ENCODE peak calls at places on chromosomes 6 and 20, in nine cellular contexts. E is HT1080; O is heart left ventricle; V is left colon; X is HEK293T; C is stimulated activated CD4-positive, alpha-beta T cell treated with anti-CD3 and anti-CD28 coated beads, Interleukin-15, amount 100 ng/mL, for 1 hour; T is mesenteric fat pad; P is IMR-90; Z is CD8-positive, alpha-beta T cell. A is an unnamed sample.
A peak's percentile ranks its signal among the peaks of the same experiment; 100 is the strongest.

GRCh38 chr6:165872811-165873210 is 209.8 kb upstream of the PDE10A start:
- DNase-seq in V (no peak), C (no peak), Z (no peak), E (no peak), P (no peak), X (no peak), O (no peak), T (no peak), A (no peak)

GRCh38 chr6:32639440-32640394 is 2.5 kb downstream of the HLA-DQA1 start:
- DNase-seq in V (no peak), P (no peak), Z (no peak), X (no peak), C (no peak), T (no peak), O (no peak), E (no peak), A (no peak)

GRCh38 chr6:106488494-106489369 is 128.2 kb downstream of the CRYBG1 start:
- DNase-seq in C (no peak), Z (no peak), V (no peak), E (peak; percentile 92), T (no peak), P (no peak), X (no peak), O (no peak), A (no peak)

GRCh38 chr6:1503811-1504210 is 105.9 kb upstream of the FOXC1 start:
- DNase-seq in O (no peak), V (no peak), Z (no peak), C (no peak), P (no peak), X (no peak), T (no peak), E (no peak), A (no peak)

GRCh38 chr20:31869942-31870702 is at the start of the genes DUSP15 and TTLL9:
- DNase-seq in C (no peak), P (no peak), O (no peak), T (peak; percentile 89), V (no peak), X (peak; percentile 46), E (no peak), Z (no peak), A (peak; percentile 47)

GRCh38 chr20:32580608-32580969 is 4.5 kb downstream of the NOL4L start:
- DNase-seq in P (no peak), T (no peak), O (no peak), Z (no peak), X (no peak), E (no peak), V (no peak), C (no peak), A (no peak)

GRCh38 chr20:17558154-17558940 is 11.5 kb upstream of the DSTN start:
- DNase-seq in V (peak; percentile 49), O (no peak), E (peak; percentile 97), T (no peak), Z (no peak), X (peak; percentile 22), P (peak; percentile 91), C (no peak), A (peak; percentile 70)

GRCh38 chr6:5499644-5500306 is 238.5 kb downstream of the FARS2 start:
- DNase-seq in X (no peak), O (no peak), Z (no peak), T (no peak), V (no peak), C (no peak), P (peak; percentile 76), E (peak; percentile 77), A (peak; percentile 23)

GRCh38 chr20:6999381-6999780 is 231.9 kb downstream of the BMP2 start:
- DNase-seq in T (no peak), P (no peak), X (no peak), O (no peak), E (no peak), Z (no peak), V (no peak), C (no peak), A (no peak)

GRCh38 chr6:118984342-118984741 is 49.4 kb upstream of the MCM9 start:
- DNase-seq in X (no peak), T (no peak), P (no peak), C (no peak), V (no peak), Z (no peak), E (no peak), O (no peak), A (no peak)

GRCh38 chr20:52972190-52972937 is at the start of gene TSHZ2:
- DNase-seq in O (no peak), T (no peak), P (peak; percentile 1), X (peak; percentile 64), Z (peak; percentile 53), V (peak; percentile 26), C (peak; percentile 47), E (no peak), A (peak; percentile 12)

GRCh38 chr20:40691566-40692239 is 2.7 kb upstream of the MAFB start:
- DNase-seq in Z (no peak), V (no peak), X (no peak), C (no peak), E (no peak), O (no peak), T (peak; percentile 55), P (no peak), A (no peak)

GRCh38 chr6:69026715-69027114 is 391.6 kb downstream of the ADGRB3 start:
- DNase-seq in O (no peak), T (no peak), V (no peak), X (no peak), Z (no peak), E (peak; percentile 67), C (no peak), P (peak; percentile 1), A (no peak)

GRCh38 chr6:98998103-98998502 is 50.4 kb upstream of the FBXL4 start:
- DNase-seq in P (no peak), V (no peak), X (no peak), Z (no peak), E (no peak), O (no peak), C (no peak), T (no peak), A (no peak)

GRCh38 chr6:161443868-161444267 is 170.0 kb upstream of the AGPAT4 start:
- DNase-seq in O (peak; percentile 76), E (no peak), Z (no peak), T (no peak), V (no peak), X (peak; percentile 20), C (no peak), P (no peak), A (no peak)

GRCh38 chr6:138891255-138891986 is 95.5 kb downstream of the ECT2L start:
- DNase-seq in X (no peak), P (peak; percentile 63), Z (no peak), V (no peak), E (peak; percentile 6), T (no peak), C (no peak), O (no peak), A (no peak)

GRCh38 chr6:72783035-72783434 is 161.2 kb downstream of the KCNQ5 start:
- DNase-seq in C (no peak), T (no peak), Z (no peak), P (no peak), E (no peak), V (no peak), O (no peak), X (no peak), A (no peak)

GRCh38 chr20:43388267-43389081 is 69.2 kb upstream of the SRSF6 start:
- DNase-seq in P (peak; percentile 44), E (no peak), O (peak; percentile 83), C (no peak), Z (no peak), T (no peak), V (no peak), X (no peak), A (no peak)

GRCh38 chr6:25963426-25964123 is 973 bp downstream of the TRIM38 start:
- DNase-seq in V (no peak), E (no peak), T (no peak), X (no peak), Z (no peak), P (peak; percentile 16), O (no peak), C (no peak), A (no peak)

GRCh38 chr6:15907914-15908518 is 220.9 kb upstream of the MYLIP start:
- DNase-seq in X (no peak), Z (no peak), P (no peak), C (no peak), O (no peak), V (peak; percentile 32), E (no peak), T (no peak), A (no peak)

A was measured in AG08396.